ENCODE peak calls at places on chromosomes 4 and X, in ten cellular contexts. B is mesothelial cell of epicardium; W is EH; D is neural progenitor cell; G is suprapubic skin; V is heart left ventricle; H is Ammon's horn; M is T-cell; N is C1 segment of cervical spinal cord; O is stimulated activated CD8-positive, alpha-beta memory T cell treated with anti-CD3 and anti-CD28 coated beads, Interleukin-15, amount 100 ng/mL, for 4 hours. I is an unnamed sample.

GRCh38 chrX:68685722-68686683 is 38.5 kb downstream of the STARD8 start:
- DNase-seq in B (no peak), W (peak; percentile 67), D (peak; percentile 50), G (no peak), V (peak; percentile 66), H (no peak), M (peak; percentile 8), N (no peak), O (no peak), I (no peak)

GRCh38 chr4:40804598-40804997 is 54.8 kb downstream of the NSUN7 start:
- DNase-seq in B (no peak), W (no peak), D (no peak), G (no peak), V (no peak), H (no peak), M (no peak), N (no peak), O (no peak), I (no peak)

GRCh38 chr4:153267013-153267412 is 62.8 kb downstream of the TRIM2 start:
- DNase-seq in B (no peak), W (peak; percentile 64), D (no peak), G (no peak), V (no peak), H (no peak), M (no peak), N (no peak), O (no peak), I (no peak)

GRCh38 chr4:112521123-112522116 is 5.4 kb upstream of the NEUROG2 start:
- DNase-seq in B (no peak), W (no peak), D (peak; percentile 90), G (no peak), V (no peak), H (no peak), M (no peak), N (no peak), O (no peak), I (no peak)

GRCh38 chr4:184644553-184645307 is 4.5 kb downstream of the CASP3 start:
- DNase-seq in B (no peak), W (peak; percentile 54), D (no peak), G (no peak), V (no peak), H (no peak), M (no peak), N (no peak), O (no peak), I (no peak)

GRCh38 chr4:125060376-125060775 is 254.4 kb upstream of the FAT4 start:
- DNase-seq in B (no peak), W (no peak), D (no peak), G (no peak), V (no peak), H (no peak), M (no peak), N (no peak), O (no peak), I (no peak)

GRCh38 chr4:3284734-3285557 is 7.9 kb upstream of the RGS12 start:
- DNase-seq in B (no peak), W (no peak), D (no peak), G (peak; percentile 73), V (no peak), H (no peak), M (no peak), N (no peak), O (no peak), I (no peak)

GRCh38 chrX:64975491-64975890 is 759 bp downstream of the ZC4H2 start:
- DNase-seq in B (no peak), W (peak; percentile 15), D (peak; percentile 72), G (no peak), V (peak; percentile 29), H (peak; percentile 16), M (peak; percentile 1), N (peak; percentile 26), O (no peak), I (no peak)

GRCh38 chr4:47704693-47705325 is 133.1 kb downstream of the CORIN start:
- DNase-seq in B (no peak), W (peak; percentile 40), D (peak; percentile 80), G (no peak), V (peak; percentile 67), H (peak; percentile 57), M (no peak), N (no peak), O (no peak), I (no peak)

GRCh38 chrX:18638397-18638796 is 33.5 kb downstream of the RS1 start:
- DNase-seq in B (no peak), W (no peak), D (no peak), G (no peak), V (no peak), H (no peak), M (no peak), N (no peak), O (no peak), I (no peak)

GRCh38 chr4:25817059-25817681 is 45.6 kb downstream of the SEL1L3 start:
- DNase-seq in B (no peak), W (peak; percentile 89), D (no peak), G (no peak), V (no peak), H (no peak), M (no peak), N (no peak), O (no peak), I (no peak)

GRCh38 chr4:57926311-57926710 is 816.1 kb upstream of the IGFBP7 start:
- DNase-seq in B (no peak), W (no peak), D (no peak), G (no peak), V (no peak), H (no peak), M (no peak), N (no peak), O (no peak), I (no peak)